ENCODE peak calls at places on chromosomes 16 and 17, in five cellular contexts. F is vagina, X is cardiac muscle cell, V is body of pancreas, O is mesenchymal stem cell. Y is an unnamed sample.

GRCh38 chr17:81285179-81285878 is 9.8 kb downstream of the SLC38A10 start:
- DNase-seq in F (no peak), X (peak; percentile 67), V (peak; percentile 40), O (no peak), Y (peak; percentile 83)

GRCh38 chr17:385195-385835 is 32.7 kb upstream of the RPH3AL start:
- DNase-seq in F (no peak), X (peak; percentile 28), V (peak; percentile 55), O (peak; percentile 46), Y (no peak)

GRCh38 chr17:68533887-68534700 is 21.9 kb downstream of the PRKAR1A start:
- DNase-seq in F (no peak), X (peak; percentile 47), V (no peak), O (peak; percentile 38), Y (no peak)

GRCh38 chr17:38343608-38343980 is at the start of gene GPR179:
- DNase-seq in F (no peak), X (no peak), V (no peak), O (no peak), Y (no peak)

GRCh38 chr16:397135-397661 is at the start of gene NME4:
- DNase-seq in F (no peak), X (peak; percentile 62), V (peak; percentile 44), O (peak; percentile 42), Y (no peak)

GRCh38 chr16:68732068-68732680 is 4.9 kb upstream of the CDH1 start:
- DNase-seq in F (no peak), X (peak; percentile 29), V (peak; percentile 92), O (no peak), Y (no peak)

GRCh38 chr16:29686740-29687327 is 7.9 kb downstream of the QPRT start:
- DNase-seq in F (no peak), X (no peak), V (no peak), O (no peak), Y (no peak)

GRCh38 chr16:3460121-3460520 is 16.6 kb downstream of the NAA60 start:
- DNase-seq in F (no peak), X (no peak), V (no peak), O (peak; percentile 11), Y (no peak)

GRCh38 chr17:50689251-50689650 is 18.5 kb downstream of the ANKRD40 start:
- DNase-seq in F (no peak), X (peak; percentile 59), V (peak; percentile 55), O (peak; percentile 82), Y (no peak)

GRCh38 chr17:69460963-69461922 is 46.7 kb downstream of the MAP2K6 start:
- DNase-seq in F (no peak), X (no peak), V (no peak), O (no peak), Y (no peak)

GRCh38 chr17:1108810-1109605 is 70.8 kb downstream of the ABR start:
- DNase-seq in F (no peak), X (peak; percentile 75), V (peak; percentile 50), O (peak; percentile 65), Y (no peak)

GRCh38 chr16:72493681-72494415 is 321.9 kb upstream of the PMFBP1 start:
- DNase-seq in F (no peak), X (peak; percentile 47), V (no peak), O (no peak), Y (no peak)

GRCh38 chr17:9236286-9237052 is 215.2 kb downstream of the NTN1 start:
- DNase-seq in F (no peak), X (no peak), V (peak; percentile 30), O (no peak), Y (no peak)

GRCh38 chr17:1312261-1312870 is 32.9 kb downstream of the TRARG1 start:
- DNase-seq in F (no peak), X (peak; percentile 29), V (peak; percentile 22), O (peak; percentile 18), Y (no peak)

GRCh38 chr17:57834146-57834741 is 15.6 kb downstream of the MRPS23 start:
- DNase-seq in F (no peak), X (no peak), V (peak; percentile 92), O (no peak), Y (no peak)

GRCh38 chr17:76751416-76751993 is 13.6 kb downstream of the MFSD11 start:
- DNase-seq in F (no peak), X (no peak), V (no peak), O (no peak), Y (no peak)

GRCh38 chr16:74748042-74748709 is 26.4 kb downstream of the FA2H start:
- DNase-seq in F (no peak), X (no peak), V (no peak), O (no peak), Y (no peak)

GRCh38 chr17:33260638-33261037 is 32.5 kb downstream of the ASIC2 start:
- DNase-seq in F (no peak), X (no peak), V (no peak), O (no peak), Y (no peak)

GRCh38 chr17:9004132-9004960 is 17.0 kb upstream of the NTN1 start:
- DNase-seq in F (no peak), X (no peak), V (no peak), O (no peak), Y (peak; percentile 50)

GRCh38 chr17:19306160-19307111 is 56.1 kb downstream of the B9D1 start:
- DNase-seq in F (no peak), X (no peak), V (no peak), O (no peak), Y (no peak)

GRCh38 chr17:19619705-19620325 is 28.7 kb upstream of the ALDH3A2 start:
- DNase-seq in F (no peak), X (no peak), V (no peak), O (no peak), Y (no peak)

GRCh38 chr16:56708821-56709685 is 20.9 kb upstream of the NUP93 start:
- DNase-seq in F (no peak), X (no peak), V (no peak), O (no peak), Y (no peak)

GRCh38 chr17:4974064-4974670 is 6.5 kb upstream of the SPAG7 start:
- DNase-seq in F (no peak), X (no peak), V (no peak), O (no peak), Y (no peak)

GRCh38 chr16:3787924-3788661 is 70.8 kb upstream of the TRAP1 start:
- DNase-seq in F (no peak), X (no peak), V (no peak), O (no peak), Y (no peak)

GRCh38 chr17:59155439-59156177 is at the start of gene PRR11:
- DNase-seq in F (peak; percentile 98), X (no peak), V (peak; percentile 97), O (no peak), Y (peak; percentile 98)

GRCh38 chr17:59165933-59166342 is 10.4 kb downstream of the PRR11 start:
- DNase-seq in F (no peak), X (peak; percentile 49), V (peak; percentile 29), O (peak; percentile 70), Y (no peak)

GRCh38 chr17:59160203-59161025 is 4.9 kb downstream of the PRR11 start:
- DNase-seq in F (no peak), X (no peak), V (no peak), O (peak; percentile 47), Y (no peak)

GRCh38 chr17:59161477-59161876 is 5.9 kb downstream of the PRR11 start:
- DNase-seq in F (no peak), X (no peak), V (no peak), O (no peak), Y (no peak)
- H3K4me1 ChIP-seq in F (no peaks in the 10 kb centered on the region), X (peaks cover 6% of the 10 kb centered on the region), V (no peaks in the 10 kb centered on the region), O (no peaks in the 10 kb centered on the region), Y (no peaks in the 10 kb centered on the region)

GRCh38 chr17:75632863-75633483 is at the start of gene SMIM5:
- DNase-seq in F (no peak), X (peak; percentile 91), V (peak; percentile 85), O (peak; percentile 95), Y (peak; percentile 90)
- H3K4me1 ChIP-seq in F (peaks cover 25% of the 10 kb centered on the region), X (peaks cover 30% of the 10 kb centered on the region), V (peaks cover 25% of the 10 kb centered on the region), O (peaks cover 37% of the 10 kb centered on the region), Y (peaks cover 52% of the 10 kb centered on the region)

DNA sequence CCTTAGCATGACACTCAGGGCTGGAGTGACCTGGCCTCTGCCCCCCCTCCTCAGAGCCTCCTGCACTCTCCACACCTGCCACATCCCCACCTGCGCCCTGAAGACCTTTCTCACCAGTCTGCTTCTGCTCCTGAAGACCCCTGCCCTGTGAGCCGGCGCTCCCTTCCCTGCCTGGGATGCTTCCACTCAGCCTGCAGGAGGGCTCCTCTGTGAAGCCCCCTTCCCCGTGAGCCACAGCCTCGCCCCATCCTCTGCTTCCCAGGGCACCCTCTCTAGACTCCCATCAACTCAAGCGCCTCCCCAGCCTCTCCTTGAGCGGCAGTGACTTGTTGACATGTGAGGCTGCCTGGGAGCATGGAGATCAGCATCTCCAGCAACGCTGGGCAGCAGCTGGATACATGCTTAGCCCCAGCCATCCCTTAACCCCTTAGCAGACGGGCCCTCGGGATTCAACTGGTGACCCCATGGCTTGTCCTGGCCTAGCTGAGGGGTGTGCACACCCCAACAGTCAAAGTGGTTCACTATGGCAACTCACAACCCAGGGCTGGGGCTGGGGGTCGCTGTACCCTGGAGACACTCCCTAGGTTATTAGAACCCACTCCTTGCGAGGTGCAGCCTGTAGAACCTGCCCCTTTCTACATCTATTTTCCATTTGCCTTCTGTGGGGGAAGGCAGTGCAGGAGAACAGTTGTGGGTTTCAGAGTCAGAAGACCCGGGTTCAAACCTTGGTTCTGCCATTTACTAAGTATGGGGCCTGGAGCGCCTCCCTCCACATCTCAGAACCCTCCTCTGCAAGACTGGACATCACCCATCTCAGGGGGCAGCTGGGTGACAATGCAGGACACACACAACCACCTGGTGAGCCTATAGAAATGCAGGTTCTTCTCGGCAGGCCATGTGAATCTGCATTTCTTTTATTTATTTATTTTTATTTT is 21.5 kb downstream of the TMEM235 start:
- DNase-seq in F (no peak), X (no peak), V (peak; percentile 10), O (no peak), Y (no peak)
- H3K4me1 ChIP-seq in F (peaks cover 25% of the 10 kb centered on the region), X (peaks cover 43% of the 10 kb centered on the region), V (peaks cover 23% of the 10 kb centered on the region), O (peaks cover 26% of the 10 kb centered on the region), Y (no peaks in the 10 kb centered on the region)

DNA sequence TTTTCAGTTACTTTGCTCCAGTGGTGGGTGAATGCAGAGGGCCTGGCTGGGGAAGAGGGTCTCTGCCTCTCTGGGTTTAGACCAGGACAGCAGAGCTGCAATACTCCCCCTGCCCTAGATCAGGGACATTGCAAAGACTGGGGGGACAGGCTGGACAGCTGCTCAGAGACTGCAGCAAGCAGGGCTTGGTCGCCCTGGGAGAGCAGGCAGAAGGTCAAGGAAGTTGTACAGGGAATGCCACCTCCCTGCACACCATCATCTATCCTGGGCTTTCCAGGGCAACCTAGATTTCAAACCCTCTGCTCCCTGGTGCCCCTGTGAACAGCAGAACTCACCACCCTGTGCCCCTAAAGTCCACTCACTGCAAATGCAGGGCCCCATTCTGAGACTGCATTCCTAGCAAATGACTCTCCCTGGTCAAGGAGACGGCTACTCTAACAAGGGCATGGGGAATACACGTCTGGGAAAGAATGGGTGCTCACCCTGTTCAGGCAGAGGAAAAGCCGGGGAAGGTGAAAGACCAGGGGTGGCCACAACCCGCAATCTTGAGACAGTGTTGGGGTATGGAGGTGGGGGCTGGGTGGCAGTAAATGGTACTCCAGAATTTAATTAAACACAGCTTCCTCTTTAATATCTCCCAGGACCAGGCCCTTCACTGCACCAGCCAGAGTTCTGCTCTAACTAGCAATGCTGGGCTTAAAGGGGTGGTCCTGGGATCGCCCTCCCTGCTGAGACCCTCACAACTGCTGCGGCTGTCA is 1.0 kb downstream of the KIFC3 start:
- DNase-seq in F (no peak), X (peak; percentile 65), V (no peak), O (peak; percentile 89), Y (no peak)
- H3K4me1 ChIP-seq in F (peaks cover 60% of the 10 kb centered on the region), X (peaks cover 45% of the 10 kb centered on the region), V (peaks cover 81% of the 10 kb centered on the region), O (peaks cover 29% of the 10 kb centered on the region), Y (peaks cover 55% of the 10 kb centered on the region)

DNA sequence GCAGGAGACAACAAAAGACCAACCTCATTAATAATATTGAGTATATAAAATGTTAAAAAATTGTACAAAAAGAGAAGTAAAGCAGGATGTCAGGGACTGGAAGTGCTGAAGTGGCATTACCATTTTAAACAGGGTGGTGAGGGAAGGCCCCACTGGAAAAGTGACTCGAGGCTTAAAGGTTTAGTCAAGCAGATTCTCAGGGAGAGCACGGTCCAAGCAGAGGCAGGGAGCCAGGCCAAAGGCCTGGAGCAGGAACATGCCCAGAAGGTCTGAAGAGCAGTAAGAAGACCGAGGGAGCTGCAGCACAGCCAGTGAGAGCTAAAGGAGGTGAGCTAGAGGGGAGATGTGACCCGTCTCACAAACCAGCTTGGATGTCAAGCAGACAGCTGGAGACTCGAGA is 7.6 kb downstream of the XPO6 start:
- DNase-seq in F (no peak), X (no peak), V (no peak), O (no peak), Y (no peak)
- H3K4me1 ChIP-seq in F (peaks cover 32% of the 10 kb centered on the region), X (peaks cover 11% of the 10 kb centered on the region), V (peaks cover 14% of the 10 kb centered on the region), O (peaks cover 6% of the 10 kb centered on the region), Y (no peaks in the 10 kb centered on the region)